ENCODE peak calls at places on chromosomes 12 and 14, in six cellular contexts. X, J, N, G, D and B are unnamed samples.

GRCh38 chr14:104536942-104537612 is 42.5 kb upstream of the C14orf180 start:
- DNase-seq in J (peak; percentile 15), N (peak; percentile 83), G (no peak), X (peak; percentile 40), D (no peak), B (peak; percentile 16)

GRCh38 chr14:90483551-90483950 is 86.7 kb downstream of the CALM1 start:
- DNase-seq in D (no peak), J (no peak), N (no peak), G (no peak), X (no peak), B (no peak)

GRCh38 chr14:85010186-85010585 is 519.8 kb upstream of the FLRT2 start:
- DNase-seq in N (no peak), D (no peak), J (no peak), G (no peak), X (no peak), B (no peak)

GRCh38 chr12:71756054-71756675 is 1.5 kb downstream of the RAB21 start:
- DNase-seq in J (no peak), N (no peak), G (no peak), D (no peak), X (no peak), B (no peak)

GRCh38 chr12:109201496-109201885 is 85.1 kb downstream of the ACACB start:
- DNase-seq in D (no peak), G (no peak), J (no peak), X (no peak), N (no peak), B (no peak)

GRCh38 chr12:110636516-110636915 is 22.6 kb downstream of the TCTN1 start:
- DNase-seq in X (no peak), N (no peak), D (no peak), J (no peak), G (no peak), B (no peak)

GRCh38 chr12:98423963-98424362 is 91.4 kb upstream of the TMPO start:
- DNase-seq in D (no peak), G (no peak), N (no peak), X (no peak), J (no peak), B (no peak)

GRCh38 chr14:61488417-61488816 is 167.0 kb downstream of the PRKCH start:
- DNase-seq in X (no peak), J (no peak), G (no peak), N (no peak), D (no peak), B (no peak)

GRCh38 chr12:1279050-1279449 is 288.0 kb downstream of the ERC1 start:
- DNase-seq in J (no peak), N (no peak), G (no peak), D (no peak), X (no peak), B (no peak)

GRCh38 chr14:86221000-86221399 is 691.1 kb downstream of the FLRT2 start:
- DNase-seq in D (peak; percentile 56), G (peak; percentile 1), J (peak; percentile 23), N (peak; percentile 96), X (peak; percentile 5), B (no peak)

GRCh38 chr12:117119592-117120198 is 20.5 kb upstream of the TESC start:
- DNase-seq in J (peak; percentile 19), D (no peak), G (peak; percentile 51), X (no peak), N (peak; percentile 80), B (peak; percentile 29)

GRCh38 chr12:96171905-96172304 is 22.3 kb upstream of the ELK3 start:
- DNase-seq in N (no peak), X (no peak), G (no peak), D (no peak), J (no peak), B (no peak)

GRCh38 chr14:94936901-94937321 is 167.0 kb upstream of the GSC start:
- DNase-seq in N (no peak), G (no peak), J (no peak), X (no peak), D (no peak), B (no peak)

GRCh38 chr12:98594050-98594853 is 766 bp downstream of the SLC25A3 start:
- DNase-seq in N (peak; percentile 43), J (peak; percentile 42), D (no peak), G (peak; percentile 9), X (no peak), B (peak; percentile 62)

GRCh38 chr12:91722072-91722471 is 423.6 kb downstream of the BTG1 start:
- DNase-seq in N (no peak), D (no peak), G (no peak), J (no peak), X (no peak), B (no peak)

GRCh38 chr14:20720741-20721140 is 24.9 kb upstream of the EDDM3A start:
- DNase-seq in X (no peak), G (no peak), N (no peak), D (no peak), J (no peak), B (no peak)

GRCh38 chr12:92047058-92047826 is 98.4 kb downstream of the BTG1 start:
- DNase-seq in J (no peak), X (peak; percentile 29), N (no peak), D (no peak), G (no peak), B (no peak)

GRCh38 chr12:124279846-124280360 is 15.0 kb upstream of the RFLNA start:
- DNase-seq in X (no peak), G (no peak), J (no peak), D (no peak), N (no peak), B (no peak)

GRCh38 chr14:75401356-75401755 is 26.5 kb upstream of the JDP2 start:
- DNase-seq in N (peak; percentile 94), X (peak; percentile 8), G (peak; percentile 67), D (no peak), J (peak; percentile 82), B (no peak)

GRCh38 chr12:59834659-59835474 is 239.0 kb downstream of the SLC16A7 start:
- DNase-seq in D (no peak), G (no peak), N (peak; percentile 37), J (peak; percentile 42), X (peak; percentile 47), B (no peak)

GRCh38 chr12:50103767-50104321 is at the start of gene GPD1:
- DNase-seq in G (no peak), X (peak; percentile 28), N (peak; percentile 65), J (peak; percentile 19), D (no peak), B (peak; percentile 27)

GRCh38 chr12:12024958-12025682 is 45.6 kb upstream of the BCL2L14 start:
- DNase-seq in X (no peak), N (no peak), G (no peak), J (no peak), D (no peak), B (no peak)

GRCh38 chr12:125071456-125071855 is 6.2 kb downstream of the AACS start:
- DNase-seq in D (no peak), N (no peak), J (no peak), X (no peak), G (no peak), B (no peak)

GRCh38 chr14:101810897-101811620 is 49.5 kb downstream of the PPP2R5C start:
- DNase-seq in X (peak; percentile 38), G (no peak), J (peak; percentile 51), N (no peak), D (no peak), B (no peak)

GRCh38 chr12:108214486-108214885 is 85.4 kb downstream of the WSCD2 start:
- DNase-seq in D (no peak), G (peak; percentile 70), X (peak; percentile 7), J (no peak), N (peak; percentile 68), B (no peak)

GRCh38 chr12:107287436-107288413 is 194.4 kb upstream of the CRY1 start:
- DNase-seq in N (no peak), D (no peak), J (no peak), G (no peak), X (peak; percentile 23), B (no peak)

DNA sequence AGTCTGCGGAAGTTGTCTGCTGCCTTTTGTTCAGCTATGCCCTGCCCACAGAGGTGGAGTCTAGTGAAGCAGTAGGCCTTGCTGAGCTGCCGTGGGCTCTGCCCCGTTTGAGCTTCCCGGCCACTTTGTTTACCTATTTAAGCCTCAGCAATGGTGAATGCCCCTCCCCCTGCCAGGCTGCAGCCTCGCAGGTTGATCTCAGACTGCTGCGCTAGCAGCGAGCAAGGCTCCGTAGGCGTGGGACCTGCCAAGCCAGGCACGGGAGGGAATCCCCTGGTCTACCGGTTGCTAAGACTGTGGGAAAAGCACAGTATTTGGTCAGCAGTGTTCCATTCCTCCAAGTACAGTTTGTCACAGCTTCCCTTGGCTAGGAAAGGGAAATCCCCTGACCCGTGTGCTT is 143.6 kb downstream of the DYRK2 start:
- DNase-seq in N (no peak), G (no peak), X (no peak), J (no peak), D (no peak), B (no peak)
- H3K18ac ChIP-seq in N (no peak overlapping the region), G (no peak overlapping the region), X (no peak overlapping the region), J (no peak overlapping the region), D (no peak overlapping the region), B (no peak overlapping the region)

DNA sequence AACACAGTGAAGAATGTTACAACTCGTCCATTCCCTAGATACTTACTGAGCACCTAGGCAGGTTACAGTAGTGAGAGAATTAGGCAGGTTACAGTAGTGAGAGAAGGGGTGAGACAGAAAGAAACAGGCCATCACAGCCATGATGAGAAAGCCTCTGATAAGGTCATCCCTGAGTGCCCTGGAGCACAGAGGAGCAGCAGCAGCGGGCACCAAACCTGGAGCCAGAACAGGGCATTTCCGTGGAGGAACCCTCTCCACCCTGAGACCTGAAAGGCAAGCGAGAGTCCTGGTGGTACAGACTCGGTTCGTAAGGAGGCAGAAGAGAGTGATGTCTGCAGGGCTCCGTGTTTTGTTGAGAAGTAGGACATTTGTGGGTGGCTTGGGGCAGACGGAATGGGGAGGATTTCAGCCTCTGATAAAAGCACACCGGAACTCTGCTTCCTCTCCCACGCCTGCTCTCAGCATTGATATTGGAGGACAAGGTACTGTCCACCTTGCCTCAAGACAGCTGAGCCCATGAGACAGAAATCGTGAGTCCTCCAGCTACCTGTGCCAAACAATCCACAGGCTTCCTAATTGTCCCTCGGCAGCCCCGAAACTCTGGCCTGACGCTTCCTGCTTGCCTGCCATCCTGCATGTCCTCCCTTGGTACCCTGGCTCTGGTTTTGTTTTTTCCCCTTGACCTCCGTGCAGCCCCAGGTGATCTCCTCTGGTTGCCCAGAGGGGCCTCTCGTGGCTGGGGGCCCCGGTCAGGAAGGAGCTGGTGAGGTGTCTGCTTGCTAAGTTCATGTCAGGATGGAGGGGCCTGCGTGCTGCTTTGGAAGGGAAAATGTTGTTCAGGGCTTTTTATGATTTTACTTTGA is 136.1 kb downstream of the GCH1 start:
- DNase-seq in G (no peak), X (no peak), D (no peak), N (no peak), J (no peak), B (no peak)
- H3K36me3 ChIP-seq in G (peaks cover 72% of the 10 kb centered on the region), X (peaks cover 65% of the 10 kb centered on the region), D (no peaks in the 10 kb centered on the region), N (peaks cover 2% of the 10 kb centered on the region), J (peaks cover 88% of the 10 kb centered on the region), B (peaks cover 39% of the 10 kb centered on the region)

DNA sequence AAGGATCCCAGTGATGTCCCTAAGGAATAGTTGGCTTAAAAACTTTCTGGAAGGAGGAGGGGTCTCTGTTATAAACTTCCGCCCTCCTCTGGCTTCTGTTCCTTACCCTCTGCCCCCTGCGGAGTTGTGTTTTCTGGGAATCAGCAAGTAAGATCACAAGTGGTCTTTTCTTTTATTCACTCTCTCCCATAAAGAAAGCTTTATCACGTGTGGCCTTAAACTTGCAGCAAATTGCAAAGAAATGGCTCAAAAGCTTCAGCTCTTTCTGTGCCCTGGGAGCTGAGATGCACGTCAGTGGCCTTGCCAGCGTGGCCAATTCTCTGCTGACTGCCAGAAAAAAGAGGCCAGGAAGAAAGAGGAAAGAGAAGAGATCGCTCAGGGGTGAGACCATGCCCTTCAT is at the start of gene SLCO1C1:
- DNase-seq in N (peak; percentile 31), J (no peak), G (no peak), X (no peak), D (no peak), B (no peak)
- H3K18ac ChIP-seq in N (no peak within 1 kb of the TSS), J (no peak within 1 kb of the TSS), G (no peak within 1 kb of the TSS), X (no peak within 1 kb of the TSS), D (no peak within 1 kb of the TSS), B (no peak within 1 kb of the TSS)

GRCh38 chr12:75505706-75506312 is 5.6 kb downstream of the KRR1 start:
- DNase-seq in X (peak; percentile 67), D (no peak), J (peak; percentile 56), G (no peak), N (no peak), B (no peak)
- H3K36me3 ChIP-seq in X (peaks cover 26% of the 10 kb centered on the region), D (peaks cover 59% of the 10 kb centered on the region), J (peaks cover 60% of the 10 kb centered on the region), G (peaks cover 83% of the 10 kb centered on the region), N (no peaks in the 10 kb centered on the region), B (peaks cover 6% of the 10 kb centered on the region)